ENCODE peak calls at places on chromosomes 12 and 14, in six cellular contexts. H is RWPE1, T is left lung, R is activated T-cell treated with anti-CD3 and anti-CD28 coated beads for 48 hours, Y is endothelial cell, G is hippocampal formation. J is an unnamed sample.

GRCh38 chr14:76473381-76474263 is 97.7 kb downstream of the ESRRB start:
- DNase-seq in H (peak; percentile 17), T (no peak), R (no peak), Y (no peak), G (no peak), J (no peak)

GRCh38 chr14:101507306-101508150 is 53.8 kb upstream of the DIO3 start:
- DNase-seq in H (no peak), T (peak; percentile 19), R (no peak), Y (no peak), G (no peak), J (no peak)

GRCh38 chr12:94074970-94075695 is 73.2 kb upstream of the PLXNC1 start:
- DNase-seq in H (peak; percentile 73), T (peak; percentile 59), R (no peak), Y (peak; percentile 32), G (no peak), J (peak; percentile 93)

GRCh38 chr12:18358930-18359329 is 97.6 kb downstream of the PIK3C2G start:
- DNase-seq in H (no peak), T (no peak), R (no peak), Y (no peak), G (no peak), J (no peak)

GRCh38 chr12:121805800-121806555 is 2.2 kb downstream of the SETD1B start:
- DNase-seq in H (no peak), T (no peak), R (no peak), Y (no peak), G (no peak), J (no peak)

GRCh38 chr12:116955382-116956021 is 44.8 kb downstream of the FBXW8 start:
- DNase-seq in H (peak; percentile 75), T (peak; percentile 61), R (no peak), Y (no peak), G (no peak), J (peak; percentile 41)

GRCh38 chr14:99252940-99253868 is 18.8 kb downstream of the BCL11B start:
- DNase-seq in H (no peak), T (no peak), R (no peak), Y (no peak), G (no peak), J (no peak)

GRCh38 chr14:54058501-54058900 is 101.9 kb upstream of the BMP4 start:
- DNase-seq in H (no peak), T (no peak), R (no peak), Y (no peak), G (no peak), J (no peak)

GRCh38 chr12:62698701-62699101 is 232.1 kb downstream of the MON2 start:
- DNase-seq in H (no peak), T (no peak), R (no peak), Y (no peak), G (no peak), J (peak; percentile 82)

J was measured in fibroblast of pulmonary artery.